ENCODE peak calls at places on chromosomes 11 and 22, in eight cellular contexts. X is GM12865, L is psoas muscle, F is IMR-90, R is upper lobe of right lung, G is dorsolateral prefrontal cortex, A is PC-3, J is tibial artery. T is an unnamed sample.

GRCh38 chr11:10400856-10401255 is 54.2 kb upstream of the AMPD3 start:
- DNase-seq in X (no peak), L (no peak), F (peak), R (no peak), G (no peak), A (peak), J (no peak), T (peak)

GRCh38 chr11:72609045-72609444 is 65.2 kb downstream of the PDE2A start:
- DNase-seq in X (peak), L (no peak), F (peak), R (no peak), G (no peak), A (peak), J (no peak), T (no peak)

GRCh38 chr22:33921576-33922181 is 1.4 kb upstream of the LARGE1 start:
- DNase-seq in X (peak), L (peak), F (peak), R (peak), G (peak), A (no peak), J (peak), T (peak)

GRCh38 chr11:65541093-65542010 is 16.5 kb downstream of the SCYL1 start:
- DNase-seq in X (no peak), L (no peak), F (no peak), R (no peak), G (no peak), A (peak), J (no peak), T (no peak)

GRCh38 chr11:74952752-74953151 is 3.7 kb downstream of the SPCS2 start:
- DNase-seq in X (no peak), L (no peak), F (no peak), R (no peak), G (no peak), A (no peak), J (no peak), T (no peak)

GRCh38 chr11:2931771-2932738 is 2.8 kb upstream of the PHLDA2 start:
- DNase-seq in X (no peak), L (no peak), F (no peak), R (peak), G (no peak), A (no peak), J (peak), T (no peak)

GRCh38 chr22:43094551-43094950 is 5.4 kb upstream of the TTLL1 start:
- DNase-seq in X (no peak), L (no peak), F (no peak), R (no peak), G (no peak), A (no peak), J (no peak), T (no peak)

GRCh38 chr22:41540006-41540315 is 4.3 kb downstream of the POLR3H start:
- DNase-seq in X (no peak), L (no peak), F (no peak), R (no peak), G (no peak), A (no peak), J (no peak), T (no peak)

GRCh38 chr11:7683571-7683970 is 10.3 kb upstream of the CYB5R2 start:
- DNase-seq in X (no peak), L (no peak), F (no peak), R (no peak), G (no peak), A (no peak), J (no peak), T (no peak)

GRCh38 chr11:66281776-66282467 is 3.9 kb downstream of the CNIH2 start:
- DNase-seq in X (no peak), L (no peak), F (no peak), R (no peak), G (no peak), A (no peak), J (no peak), T (no peak)

GRCh38 chr11:36376315-36376887 is 80.3 kb downstream of the PRR5L start:
- DNase-seq in X (no peak), L (peak), F (peak), R (peak), G (no peak), A (no peak), J (no peak), T (peak)

GRCh38 chr11:36373040-36374010 is 77.2 kb downstream of the PRR5L start:
- DNase-seq in X (no peak), L (no peak), F (no peak), R (no peak), G (no peak), A (no peak), J (no peak), T (no peak)

GRCh38 chr11:36374726-36375125 is 78.6 kb downstream of the PRR5L start:
- DNase-seq in X (no peak), L (no peak), F (no peak), R (no peak), G (no peak), A (no peak), J (no peak), T (no peak)

GRCh38 chr11:36376888-36377758 is 81.0 kb downstream of the PRR5L start:
- DNase-seq in X (no peak), L (peak), F (peak), R (peak), G (peak), A (no peak), J (peak), T (peak)

GRCh38 chr11:36375348-36376314 is 79.5 kb downstream of the PRR5L start:
- DNase-seq in X (no peak), L (no peak), F (no peak), R (no peak), G (no peak), A (no peak), J (no peak), T (peak)
- H3K4me3 ChIP-seq in X (no peak), L (peak), F (peak), R (peak), G (no peak), A (no peak), J (peak), T (peak)

GRCh38 chr11:107123022-107123421 is 104.7 kb upstream of the GUCY1A2 start:
- DNase-seq in X (no peak), L (no peak), F (no peak), R (no peak), G (no peak), A (peak), J (no peak), T (no peak)
- TF ChIP-seq CTCF in X (no peak), L (no peak), F (no peak), R (no peak), G (no peak), A (peak), J (no peak), T (no peak)

DNA sequence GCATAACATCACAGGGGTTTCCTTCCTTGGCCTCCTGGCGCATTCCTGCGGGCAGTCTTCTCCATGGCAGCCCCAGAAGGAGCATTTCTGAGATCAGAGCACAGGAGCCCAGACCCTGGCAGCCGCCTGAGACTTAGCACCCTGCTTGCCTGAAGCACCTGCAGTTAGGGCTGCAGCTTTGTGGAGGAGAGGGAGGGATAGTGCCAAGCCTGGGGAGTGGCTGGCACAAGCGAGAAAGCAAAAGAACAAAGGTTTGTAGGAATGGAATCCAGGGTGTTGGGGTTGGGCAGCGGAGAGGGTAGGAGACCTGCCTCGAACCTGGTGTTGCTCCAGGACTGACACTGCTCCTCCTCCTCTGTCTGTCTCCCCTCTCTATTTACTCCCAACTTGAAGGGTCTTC is 66.9 kb downstream of the SCN3B start:
- DNase-seq in X (no peak), L (no peak), F (no peak), R (no peak), G (no peak), A (no peak), J (no peak), T (no peak)
- H3K4me3 ChIP-seq in X (no peak), L (no peak), F (no peak), R (no peak), G (no peak), A (no peak), J (no peak), T (no peak)

GRCh38 chr22:45554040-45554406 is 51.3 kb downstream of the FBLN1 start:
- DNase-seq in X (peak), L (no peak), F (no peak), R (no peak), G (no peak), A (no peak), J (no peak), T (no peak)

GRCh38 chr22:45553333-45554039 is 50.8 kb downstream of the FBLN1 start:
- DNase-seq in X (peak), L (peak), F (peak), R (peak), G (peak), A (peak), J (peak), T (peak)

GRCh38 chr22:45551310-45552016 is 48.8 kb downstream of the FBLN1 start:
- DNase-seq in X (no peak), L (peak), F (no peak), R (no peak), G (no peak), A (no peak), J (peak), T (no peak)

GRCh38 chr22:45552017-45552411 is 49.3 kb downstream of the FBLN1 start:
- DNase-seq in X (no peak), L (no peak), F (no peak), R (no peak), G (no peak), A (no peak), J (no peak), T (no peak)

DNA sequence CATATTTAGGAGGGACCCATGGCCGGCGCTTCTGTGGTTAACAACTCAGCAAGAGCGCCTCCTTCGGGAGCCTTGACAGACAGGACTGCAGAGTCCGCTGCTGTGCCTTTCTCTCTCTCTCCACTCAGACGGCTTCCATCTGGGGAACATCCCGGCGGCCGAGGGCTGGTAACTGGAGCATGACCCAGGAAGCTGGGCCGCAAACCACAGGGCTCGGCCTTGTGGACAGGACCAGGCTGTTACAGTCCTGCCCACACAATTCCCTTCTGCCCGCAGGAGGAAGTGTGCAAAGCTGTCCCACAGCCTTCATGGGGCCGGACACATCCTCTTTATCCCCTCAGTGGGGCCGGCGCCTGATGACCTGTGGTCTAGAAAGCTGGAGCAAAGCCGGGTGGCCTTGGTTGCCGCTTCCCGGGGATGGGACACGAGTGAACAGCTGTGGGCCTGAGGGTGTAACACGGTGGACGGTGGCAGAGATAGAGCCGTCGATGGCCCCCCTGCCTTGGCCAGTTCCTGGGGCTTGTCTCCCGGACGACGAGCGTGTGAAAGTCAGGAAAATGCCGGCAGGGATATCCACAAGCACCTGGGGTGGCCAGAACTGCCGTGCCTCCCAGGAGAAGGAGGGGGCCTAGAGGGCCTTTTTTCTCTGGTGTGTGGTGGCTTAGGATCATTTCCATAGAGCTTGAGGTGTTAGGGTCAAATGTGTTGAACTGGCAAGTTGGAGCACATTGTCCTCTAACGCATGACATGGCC is 50.1 kb downstream of the FBLN1 start:
- DNase-seq in X (no peak), L (peak), F (peak), R (peak), G (no peak), A (no peak), J (peak), T (peak)
- TF ChIP-seq CTCF in X (no peak), L (no peak), F (peak), R (no peak), G (no peak), A (no peak), J (peak), T (peak)

T was measured in astrocyte of the spinal cord.